ENCODE peak calls at places on chromosomes 11 and 22, in four cellular contexts. D is uterus, K is A549, P is heart left ventricle. G is an unnamed sample.

GRCh38 chr11:102148059-102148458 is 37.8 kb downstream of the YAP1 start:
- DNase-seq in D (no peak), K (no peak), P (no peak), G (no peak)

GRCh38 chr11:129423426-129423825 is 47.8 kb downstream of the BARX2 start:
- DNase-seq in D (no peak), K (no peak), P (no peak), G (no peak)

GRCh38 chr11:126636911-126637799 is 281.7 kb downstream of the ST3GAL4 start:
- DNase-seq in D (no peak), K (peak), P (no peak), G (no peak)

GRCh38 chr11:41836426-41836825 is 377.0 kb upstream of the LRRC4C start:
- DNase-seq in D (no peak), K (no peak), P (no peak), G (no peak)

GRCh38 chr22:47333625-47334024 is 571.2 kb downstream of the TBC1D22A start:
- DNase-seq in D (no peak), K (peak), P (no peak), G (no peak)

GRCh38 chr11:64385953-64386704 is 27.2 kb downstream of the RPS6KA4 start:
- DNase-seq in D (no peak), K (peak), P (no peak), G (no peak)

GRCh38 chr11:114272311-114272710 is 23.9 kb upstream of the NNMT start:
- DNase-seq in D (no peak), K (no peak), P (no peak), G (no peak)

GRCh38 chr22:26432619-26433311 is 3.7 kb downstream of the ASPHD2 start:
- DNase-seq in D (no peak), K (no peak), P (no peak), G (no peak)

GRCh38 chr11:57476883-57477506 is 16.7 kb downstream of the RTN4RL2 start:
- DNase-seq in D (no peak), K (peak), P (peak), G (peak)

GRCh38 chr22:43159484-43160178 is 8.3 kb downstream of the TSPO start:
- DNase-seq in D (no peak), K (peak), P (no peak), G (no peak)

GRCh38 chr22:46092646-46093410 is 57.5 kb upstream of the PPARA start:
- DNase-seq in D (no peak), K (no peak), P (peak), G (peak)

GRCh38 chr11:124394408-124394807 is 4.4 kb downstream of the OR8B3 start:
- DNase-seq in D (no peak), K (peak), P (no peak), G (no peak)

GRCh38 chr11:128898580-128899344 is 7.6 kb downstream of the KCNJ5 start:
- DNase-seq in D (no peak), K (no peak), P (peak), G (no peak)

GRCh38 chr11:118437736-118438125 is 1.4 kb downstream of the KMT2A start:
- DNase-seq in D (peak), K (no peak), P (peak), G (peak)

GRCh38 chr22:46104881-46105493 is 45.3 kb upstream of the PPARA start:
- DNase-seq in D (peak), K (peak), P (no peak), G (peak)

GRCh38 chr11:86660011-86660595 is 12.3 kb downstream of the ME3 start:
- DNase-seq in D (no peak), K (no peak), P (no peak), G (no peak)

GRCh38 chr11:92296138-92296515 is 71.5 kb downstream of the FAT3 start:
- DNase-seq in D (no peak), K (peak), P (no peak), G (no peak)

GRCh38 chr11:35563413-35564245 is 38.2 kb upstream of the PAMR1 start:
- DNase-seq in D (no peak), K (no peak), P (no peak), G (no peak)

GRCh38 chr11:100734743-100735527 is 47.8 kb downstream of the ARHGAP42 start:
- DNase-seq in D (no peak), K (no peak), P (no peak), G (no peak)

GRCh38 chr11:28133146-28133545 is 25.0 kb downstream of the METTL15 start:
- DNase-seq in D (no peak), K (no peak), P (no peak), G (no peak)

GRCh38 chr11:120173771-120174170 is 35.9 kb upstream of the TRIM29 start:
- DNase-seq in D (no peak), K (no peak), P (no peak), G (no peak)

GRCh38 chr11:125935629-125936199 is 10.1 kb upstream of the VSIG10L2 start:
- DNase-seq in D (peak), K (no peak), P (no peak), G (no peak)

GRCh38 chr11:13942908-13943505 is 19.5 kb upstream of the SPON1 start:
- DNase-seq in D (no peak), K (no peak), P (no peak), G (no peak)

GRCh38 chr11:64566042-64566914 is 24.7 kb upstream of the SLC22A12 start:
- DNase-seq in D (peak), K (peak), P (no peak), G (peak)

GRCh38 chr11:92671081-92671480 is 298.4 kb upstream of the MTNR1B start:
- DNase-seq in D (no peak), K (no peak), P (no peak), G (no peak)

GRCh38 chr11:2537896-2538855 is 93.4 kb downstream of the KCNQ1 start:
- DNase-seq in D (no peak), K (no peak), P (no peak), G (no peak)

GRCh38 chr22:38294193-38294592 is 21.4 kb upstream of the TMEM184B start:
- DNase-seq in D (no peak), K (no peak), P (no peak), G (no peak)

GRCh38 chr22:38298312-38299000 is 18.8 kb downstream of the CSNK1E start:
- DNase-seq in D (no peak), K (no peak), P (no peak), G (no peak)

GRCh38 chr22:38295339-38295738 is 21.9 kb downstream of the CSNK1E start:
- DNase-seq in D (no peak), K (no peak), P (no peak), G (no peak)

GRCh38 chr22:38296372-38296771 is 20.9 kb downstream of the CSNK1E start:
- DNase-seq in D (no peak), K (no peak), P (no peak), G (no peak)

DNA sequence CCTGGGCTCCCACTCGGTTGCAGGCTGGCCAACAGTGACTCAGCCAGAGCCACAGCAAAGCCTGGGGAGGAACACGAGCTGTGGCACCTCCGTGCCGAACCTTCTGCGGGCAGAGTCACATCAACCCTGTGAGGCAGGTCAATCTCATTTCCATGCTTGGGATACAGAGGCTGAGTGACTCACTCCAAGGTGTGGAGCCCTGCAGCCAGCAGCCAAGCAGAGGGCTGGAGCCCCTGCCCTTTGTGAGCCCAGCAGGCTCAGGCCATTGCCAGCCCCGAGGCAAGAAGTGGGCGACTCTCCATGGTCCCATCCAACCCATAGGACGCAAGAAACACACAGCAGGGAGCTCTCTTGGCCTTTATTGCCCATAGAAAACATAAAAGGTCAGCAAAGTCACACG is 21.4 kb downstream of the CSNK1E start:
- DNase-seq in D (no peak), K (no peak), P (no peak), G (no peak)
- TF ChIP-seq POLR2A in D (no peak), K (no peak), P (no peak), G (no peak)

DNA sequence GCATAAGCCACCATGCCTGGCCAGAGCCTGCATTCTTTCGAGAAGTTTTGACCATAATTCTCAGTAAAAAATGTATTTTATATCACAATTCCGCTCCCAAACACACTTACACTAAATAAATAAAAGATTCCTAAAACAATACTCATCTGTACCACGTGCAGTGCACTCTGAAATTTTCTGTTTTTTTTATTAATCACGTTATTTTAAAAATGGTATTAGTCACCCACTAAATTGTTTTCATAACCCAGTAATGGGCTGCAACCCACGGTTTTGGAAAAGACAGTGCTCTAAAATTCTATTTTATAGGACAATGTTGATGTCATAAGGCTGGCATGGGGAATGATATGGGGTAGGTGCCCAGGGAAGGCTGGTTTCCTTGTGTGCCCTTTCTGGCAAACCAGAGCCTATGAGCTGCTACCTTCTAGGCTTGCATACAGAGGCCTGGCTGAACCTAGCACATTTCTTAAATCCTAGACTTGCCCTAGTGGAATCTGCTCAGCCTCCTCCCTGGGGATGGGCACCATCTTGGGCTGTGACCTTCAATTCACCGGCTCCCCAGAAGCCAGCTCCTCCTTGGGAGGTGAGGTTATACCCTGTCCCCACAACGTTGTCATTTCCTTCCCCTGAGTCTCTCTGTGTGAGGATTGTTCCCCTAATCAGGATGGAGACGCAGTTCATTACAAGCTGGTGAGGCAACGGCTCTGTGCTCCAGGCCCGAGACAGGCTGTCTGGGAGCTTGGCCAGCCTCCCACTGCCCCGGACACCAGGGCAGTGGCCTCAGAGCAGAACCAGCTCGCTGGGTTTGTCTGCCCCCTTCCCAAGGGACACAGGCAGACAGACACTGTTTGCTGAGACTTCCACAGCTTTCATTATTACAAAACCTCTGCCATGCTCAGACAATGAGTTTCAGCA is 116.5 kb upstream of the NAV2 start:
- DNase-seq in D (no peak), K (peak), P (peak), G (no peak)
- H3K4me3 ChIP-seq in D (no peak), K (no peak), P (no peak), G (no peak)

GRCh38 chr11:47410404-47411264 is 2.2 kb downstream of the SLC39A13 start:
- DNase-seq in D (no peak), K (no peak), P (no peak), G (no peak)

GRCh38 chr11:47406896-47407745 is 1.3 kb upstream of the SLC39A13 start:
- DNase-seq in D (no peak), K (no peak), P (no peak), G (no peak)

GRCh38 chr11:47407746-47408590 is at the start of gene SLC39A13:
- DNase-seq in D (peak), K (peak), P (peak), G (peak)

GRCh38 chr11:47409440-47410403 is 1.3 kb downstream of the SLC39A13 start:
- DNase-seq in D (no peak), K (no peak), P (peak), G (no peak)

GRCh38 chr11:47408598-47409439 is 429 bp downstream of the SLC39A13 start:
- DNase-seq in D (peak), K (peak), P (peak), G (peak)
- TF ChIP-seq POLR2A in D (no peak), K (peak), P (no peak), G (no peak)

GRCh38 chr22:22124374-22124773 is 120.2 kb upstream of the VPREB1 start:
- DNase-seq in D (no peak), K (no peak), P (no peak), G (no peak)
- H3K4me3 ChIP-seq in D (no peak), K (no peak), P (no peak), G (no peak)

DNA sequence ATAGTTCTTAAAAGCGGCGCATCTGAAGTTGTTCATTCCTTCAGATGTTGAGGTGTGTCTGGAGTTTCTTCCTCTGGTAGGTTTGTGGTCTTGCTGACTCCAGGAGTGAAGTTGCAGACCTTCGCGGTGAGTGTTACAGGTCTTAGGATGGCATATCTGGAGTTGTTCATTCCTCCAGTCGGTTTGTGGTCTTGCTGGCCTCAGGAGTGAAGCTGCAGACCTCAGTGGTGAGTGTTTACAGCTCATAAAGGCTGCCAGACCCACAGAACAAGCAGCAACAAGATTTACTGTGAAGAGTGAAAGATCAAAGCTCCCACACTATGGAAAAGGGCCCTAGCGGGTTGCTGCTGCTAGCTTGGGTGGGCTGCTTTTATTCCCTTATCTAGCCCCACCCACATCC is 201.7 kb upstream of the PDGFD start:
- DNase-seq in D (no peak), K (no peak), P (no peak), G (no peak)
- TF ChIP-seq POLR2A in D (no peak), K (no peak), P (no peak), G (no peak)